ENCODE peak calls at places on chromosomes 3 and 15, in four cellular contexts. One of them, this sample, is unnamed.

GRCh38 chr3:68088216-68088615 is 433.8 kb upstream of the SUCLG2 start:
- DNase-seq in HepG2: no peak
- DNase-seq in SK-N-SH: no peak
- DNase-seq in H1: no peak
- DNase-seq in this sample: no peak

GRCh38 chr15:40878785-40879184 is 4.8 kb upstream of the RHOV start:
- DNase-seq in HepG2: no peak
- DNase-seq in SK-N-SH: no peak
- DNase-seq in H1: no peak
- DNase-seq in this sample: no peak

GRCh38 chr3:98921957-98922356 is 20.5 kb upstream of the DCBLD2 start:
- DNase-seq in HepG2: no peak
- DNase-seq in SK-N-SH: no peak
- DNase-seq in H1: no peak
- DNase-seq in this sample: no peak

GRCh38 chr15:87764461-87765236 is 491.9 kb downstream of the NTRK3 start:
- DNase-seq in HepG2: no peak
- DNase-seq in SK-N-SH: peak; percentile 28
- DNase-seq in H1: no peak
- DNase-seq in this sample: no peak

GRCh38 chr15:28786521-28786920 is 61.9 kb downstream of the GOLGA6L7 start:
- DNase-seq in HepG2: no peak
- DNase-seq in SK-N-SH: no peak
- DNase-seq in H1: no peak
- DNase-seq in this sample: no peak

GRCh38 chr3:29344154-29344553 is 63.3 kb downstream of the RBMS3 start:
- DNase-seq in HepG2: no peak
- DNase-seq in SK-N-SH: no peak
- DNase-seq in H1: no peak
- DNase-seq in this sample: no peak

GRCh38 chr15:65782096-65782495 is 10.0 kb downstream of the DENND4A start:
- DNase-seq in HepG2: no peak
- DNase-seq in SK-N-SH: no peak
- DNase-seq in H1: no peak
- DNase-seq in this sample: no peak

GRCh38 chr3:190325923-190326322 is 3.7 kb upstream of the CLDN1 start:
- DNase-seq in HepG2: no peak
- DNase-seq in SK-N-SH: no peak
- DNase-seq in H1: no peak
- DNase-seq in this sample: no peak

GRCh38 chr15:63292771-63293170 is 15.4 kb downstream of the APH1B start:
- DNase-seq in HepG2: no peak
- DNase-seq in SK-N-SH: no peak
- DNase-seq in H1: no peak
- DNase-seq in this sample: no peak

GRCh38 chr15:43423793-43424192 is 52.9 kb downstream of the TUBGCP4 start:
- DNase-seq in HepG2: no peak
- DNase-seq in SK-N-SH: no peak
- DNase-seq in H1: no peak
- DNase-seq in this sample: no peak

GRCh38 chr3:127420355-127420655 is 132.5 kb upstream of the PRR20G start:
- DNase-seq in HepG2: no peak
- DNase-seq in SK-N-SH: no peak
- DNase-seq in H1: peak; percentile 40
- DNase-seq in this sample: no peak

GRCh38 chr3:127419140-127419539 is 131.3 kb upstream of the PRR20G start:
- DNase-seq in HepG2: no peak
- DNase-seq in SK-N-SH: no peak
- DNase-seq in H1: peak; percentile 38
- DNase-seq in this sample: no peak

GRCh38 chr3:127418560-127419099 is 130.8 kb upstream of the PRR20G start:
- DNase-seq in HepG2: no peak
- DNase-seq in SK-N-SH: no peak
- DNase-seq in H1: peak; percentile 39
- DNase-seq in this sample: no peak

GRCh38 chr3:127420825-127421224 is 133.0 kb upstream of the PRR20G start:
- DNase-seq in HepG2: no peak
- DNase-seq in SK-N-SH: no peak
- DNase-seq in H1: peak; percentile 46
- DNase-seq in this sample: no peak

DNA sequence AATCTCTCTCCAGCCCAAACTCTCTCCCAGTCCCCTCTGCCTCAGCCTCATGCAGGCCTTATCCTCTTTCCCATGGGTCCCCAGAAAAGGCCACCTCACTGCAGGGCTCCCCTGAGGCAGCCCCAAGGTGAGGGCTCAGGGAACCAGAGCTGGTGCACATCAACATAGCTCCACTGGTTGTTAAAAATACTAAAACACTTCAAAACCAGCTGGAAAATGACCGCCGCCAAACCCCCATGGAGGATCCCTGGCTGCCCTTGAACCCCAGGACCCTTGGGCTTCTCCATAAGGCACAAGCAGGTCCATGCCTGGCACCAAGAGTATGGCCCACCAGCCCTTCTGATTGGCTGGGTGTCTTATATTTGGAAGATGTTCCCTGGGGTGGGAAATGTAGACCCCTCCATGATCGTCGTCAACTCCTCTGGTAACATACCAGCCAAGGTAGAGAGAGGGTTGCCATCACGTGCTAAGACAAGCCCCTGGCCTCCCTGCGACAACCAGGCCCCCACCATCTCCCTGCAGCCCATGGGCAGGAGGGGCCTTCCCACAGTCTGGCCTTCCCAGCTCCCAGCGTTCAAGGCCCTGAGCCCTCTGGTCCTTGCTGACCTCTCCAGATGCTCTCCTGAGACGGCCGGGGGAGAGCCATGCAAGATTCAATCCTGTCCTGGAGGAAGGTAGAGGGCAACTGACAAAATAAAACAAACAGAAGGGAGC is 132.0 kb upstream of the PRR20G start:
- DNase-seq in HepG2: no peak
- DNase-seq in SK-N-SH: no peak
- DNase-seq in H1: peak; percentile 40
- DNase-seq in this sample: no peak
- TF ChIP-seq SIN3A in HepG2: no peak
- TF ChIP-seq SIN3A in SK-N-SH: no peak
- TF ChIP-seq SIN3A in H1: no peak
- TF ChIP-seq SIN3A in this sample: no peak

DNA sequence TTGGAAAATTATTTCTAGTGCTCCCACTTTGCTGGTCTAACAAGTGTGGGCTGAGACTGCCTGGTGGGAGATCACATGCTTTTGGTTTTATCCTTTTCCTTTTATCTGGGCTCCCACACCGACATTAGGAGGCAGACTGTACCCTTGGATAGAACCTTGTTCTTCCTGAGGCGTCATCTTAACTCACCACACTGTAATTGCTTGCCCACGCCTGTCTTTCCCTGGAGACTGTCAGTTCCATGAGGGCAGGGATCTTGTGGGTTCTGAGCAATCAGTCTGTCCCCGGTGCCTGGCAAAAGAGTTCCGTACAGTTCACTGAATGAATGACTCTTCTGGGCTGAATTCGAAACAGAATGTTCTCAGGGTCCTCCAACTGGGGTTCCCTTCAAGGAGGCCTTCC is 124.6 kb upstream of the ABHD17C start:
- DNase-seq in HepG2: no peak
- DNase-seq in SK-N-SH: no peak
- DNase-seq in H1: no peak
- DNase-seq in this sample: no peak
- TF ChIP-seq TCF12 in HepG2: no peak
- TF ChIP-seq TCF12 in SK-N-SH: no peak
- TF ChIP-seq TCF12 in H1: no peak
- TF ChIP-seq TCF12 in this sample: no peak

GRCh38 chr15:60631620-60632019 is 152.7 kb upstream of the ICE2 start:
- DNase-seq in HepG2: no peak
- DNase-seq in SK-N-SH: no peak
- DNase-seq in H1: no peak
- DNase-seq in this sample: no peak

GRCh38 chr15:60634815-60635214 is 155.9 kb upstream of the ICE2 start:
- DNase-seq in HepG2: no peak
- DNase-seq in SK-N-SH: peak; percentile 20
- DNase-seq in H1: no peak
- DNase-seq in this sample: no peak

GRCh38 chr15:60635507-60636352 is 156.8 kb upstream of the ICE2 start:
- DNase-seq in HepG2: no peak
- DNase-seq in SK-N-SH: no peak
- DNase-seq in H1: no peak
- DNase-seq in this sample: peak; percentile 79

GRCh38 chr15:60627544-60627943 is 148.6 kb upstream of the ICE2 start:
- DNase-seq in HepG2: no peak
- DNase-seq in SK-N-SH: no peak
- DNase-seq in H1: no peak
- DNase-seq in this sample: no peak

DNA sequence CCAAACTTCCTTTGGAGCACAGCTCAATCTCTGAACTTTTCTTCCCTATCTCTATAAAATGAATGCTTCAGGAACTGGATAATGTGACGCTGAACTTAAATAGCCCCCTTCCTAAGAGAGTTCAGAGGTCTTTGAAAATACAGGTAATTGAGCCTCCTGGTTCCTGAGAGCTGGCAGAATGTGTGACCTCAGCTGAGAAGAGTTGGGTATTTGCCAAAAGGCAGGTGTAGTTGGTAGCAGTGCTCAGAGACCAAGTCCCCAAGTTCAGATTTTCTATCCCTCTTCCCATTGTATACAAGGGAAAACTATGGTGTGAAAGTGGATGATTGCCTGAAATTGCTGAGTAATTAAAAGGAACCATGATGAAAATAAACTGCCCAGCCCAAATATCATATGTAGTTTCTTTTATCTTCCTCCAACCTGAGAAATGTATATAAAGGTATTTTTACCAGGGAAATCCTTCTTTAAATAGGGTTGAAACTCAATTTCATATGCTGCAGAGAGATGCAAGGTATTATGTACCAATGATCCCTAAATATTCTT is 154.6 kb upstream of the ICE2 start:
- DNase-seq in HepG2: no peak
- DNase-seq in SK-N-SH: no peak
- DNase-seq in H1: no peak
- DNase-seq in this sample: no peak
- TF ChIP-seq SIN3A in HepG2: no peak
- TF ChIP-seq SIN3A in SK-N-SH: no peak
- TF ChIP-seq SIN3A in H1: no peak
- TF ChIP-seq SIN3A in this sample: no peak

GRCh38 chr3:158728851-158729250 is 3.4 kb downstream of the RARRES1 start:
- DNase-seq in HepG2: no peak
- DNase-seq in SK-N-SH: no peak
- DNase-seq in H1: no peak
- DNase-seq in this sample: no peak

GRCh38 chr3:158732856-158733200 is 571 bp upstream of the RARRES1 start:
- DNase-seq in HepG2: no peak
- DNase-seq in SK-N-SH: no peak
- DNase-seq in H1: no peak
- DNase-seq in this sample: no peak

GRCh38 chr3:158731525-158731924 is 732 bp downstream of the RARRES1 start:
- DNase-seq in HepG2: no peak
- DNase-seq in SK-N-SH: no peak
- DNase-seq in H1: no peak
- DNase-seq in this sample: no peak

GRCh38 chr3:158735296-158736033 is 3.2 kb upstream of the RARRES1 start:
- DNase-seq in HepG2: no peak
- DNase-seq in SK-N-SH: no peak
- DNase-seq in H1: no peak
- DNase-seq in this sample: no peak

DNA sequence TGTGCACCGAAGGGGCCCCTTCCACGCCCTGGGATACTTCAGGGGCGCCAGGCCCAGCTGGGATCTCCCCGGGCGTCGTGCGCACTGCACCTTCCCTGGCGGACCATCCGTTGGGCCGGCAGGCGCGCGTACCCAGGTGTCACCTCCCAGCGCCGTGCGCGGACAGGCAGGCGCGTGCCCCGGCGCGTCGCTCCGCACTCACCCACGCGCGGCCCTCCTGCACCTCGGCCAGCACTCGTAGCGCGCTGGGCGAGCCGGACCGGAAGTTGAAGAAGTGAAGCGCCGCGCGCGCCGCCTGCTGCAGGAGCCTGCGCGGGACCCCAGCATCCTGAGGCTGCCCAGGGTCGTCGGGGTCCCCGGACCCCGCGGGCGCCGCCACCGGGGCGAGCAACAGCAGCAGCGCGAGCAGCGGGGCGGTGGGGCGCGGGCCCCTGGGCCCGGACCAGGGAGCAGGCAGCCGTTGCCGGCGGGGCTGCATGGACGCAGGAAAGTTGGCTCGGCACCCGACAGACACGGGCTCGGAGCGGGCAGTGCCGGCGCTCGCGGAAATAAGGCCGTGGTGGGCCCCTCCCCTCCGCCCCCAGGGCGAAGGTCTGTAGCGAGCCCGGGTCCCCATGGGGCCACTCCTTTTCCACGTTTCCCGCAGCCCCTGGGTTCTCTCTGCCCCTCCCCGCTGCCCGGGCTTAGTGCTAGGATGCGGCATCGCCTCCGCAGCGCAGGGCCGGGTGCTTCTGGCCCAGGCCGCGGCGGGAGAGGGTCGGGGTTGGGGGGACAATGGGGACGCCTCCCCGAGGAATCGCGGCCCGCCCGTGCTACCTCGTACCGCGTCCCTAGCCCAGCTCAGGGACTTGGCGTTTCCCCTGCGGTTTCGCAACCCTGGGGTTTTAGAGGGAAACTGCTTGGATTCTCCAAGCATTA is at the start of gene RARRES1:
- DNase-seq in HepG2: no peak
- DNase-seq in SK-N-SH: peak; percentile 88
- DNase-seq in H1: peak; percentile 76
- DNase-seq in this sample: no peak
- TF ChIP-seq TCF12 in HepG2: no peak
- TF ChIP-seq TCF12 in SK-N-SH: no peak
- TF ChIP-seq TCF12 in H1: no peak
- TF ChIP-seq TCF12 in this sample: no peak

GRCh38 chr15:59247364-59247763 is 40.7 kb downstream of the LDHAL6B start:
- DNase-seq in HepG2: peak; percentile 74
- DNase-seq in SK-N-SH: peak; percentile 41
- DNase-seq in H1: peak; percentile 65
- DNase-seq in this sample: no peak
- TF ChIP-seq SIN3A in HepG2: no peak
- TF ChIP-seq SIN3A in SK-N-SH: no peak
- TF ChIP-seq SIN3A in H1: no peak
- TF ChIP-seq SIN3A in this sample: no peak

GRCh38 chr15:100780208-100780800 is 99.3 kb upstream of the ALDH1A3 start:
- DNase-seq in HepG2: no peak
- DNase-seq in SK-N-SH: no peak
- DNase-seq in H1: peak; percentile 14
- DNase-seq in this sample: no peak

GRCh38 chr15:100779331-100780207 is 100.1 kb upstream of the ALDH1A3 start:
- DNase-seq in HepG2: no peak
- DNase-seq in SK-N-SH: no peak
- DNase-seq in H1: peak; percentile 29
- DNase-seq in this sample: no peak

GRCh38 chr15:100775581-100776185 is 103.9 kb upstream of the ALDH1A3 start:
- DNase-seq in HepG2: no peak
- DNase-seq in SK-N-SH: peak; percentile 53
- DNase-seq in H1: no peak
- DNase-seq in this sample: no peak

GRCh38 chr15:100778831-100779288 is 100.8 kb upstream of the ALDH1A3 start:
- DNase-seq in HepG2: no peak
- DNase-seq in SK-N-SH: no peak
- DNase-seq in H1: peak; percentile 33
- DNase-seq in this sample: no peak

GRCh38 chr15:100777821-100778220 is 101.8 kb upstream of the ALDH1A3 start:
- DNase-seq in HepG2: no peak
- DNase-seq in SK-N-SH: no peak
- DNase-seq in H1: no peak
- DNase-seq in this sample: no peak
- TF ChIP-seq TCF12 in HepG2: no peak
- TF ChIP-seq TCF12 in SK-N-SH: no peak
- TF ChIP-seq TCF12 in H1: no peak
- TF ChIP-seq TCF12 in this sample: no peak